ENCODE peak calls at places on chromosome 14, in six cellular contexts. N is left cardiac atrium; Q is stimulated activated CD8-positive, alpha-beta memory T cell treated with anti-CD3 and anti-CD28 coated beads, Interleukin-7, amount 100 ng/mL, for 4 hours; S is choroid plexus epithelial cell; A is NCI-H345; J is NAMALWA. V is an unnamed sample.
A peak's percentile ranks its signal among the peaks of the same experiment; 100 is the strongest.

GRCh38 chr14:101823511-101824120 is 62.1 kb downstream of the PPP2R5C start:
- DNase-seq in N (no peak), A (no peak), J (peak; percentile 76), Q (peak; percentile 67), S (no peak), V (no peak)

GRCh38 chr14:50835280-50835679 is 4.3 kb upstream of the NIN start:
- DNase-seq in A (no peak), N (no peak), S (peak; percentile 52), Q (no peak), J (peak; percentile 25), V (no peak)

GRCh38 chr14:26276757-26277156 is 321.1 kb downstream of the NOVA1 start:
- DNase-seq in S (peak; percentile 30), J (peak; percentile 11), N (no peak), A (peak; percentile 35), Q (no peak), V (peak; percentile 35)

GRCh38 chr14:97943619-97944018 is 1146.4 kb downstream of the VRK1 start:
- DNase-seq in J (no peak), A (no peak), Q (no peak), N (no peak), S (no peak), V (no peak)

GRCh38 chr14:55430024-55430690 is 10.3 kb downstream of the TBPL2 start:
- DNase-seq in A (peak; percentile 23), Q (no peak), N (no peak), J (peak; percentile 64), S (peak; percentile 92), V (peak; percentile 51)

GRCh38 chr14:68947802-68948201 is 31.3 kb downstream of the ACTN1 start:
- DNase-seq in J (no peak), A (peak; percentile 34), Q (no peak), S (peak; percentile 84), N (peak; percentile 87), V (no peak)

GRCh38 chr14:90536092-90536491 is 139.3 kb downstream of the CALM1 start:
- DNase-seq in N (peak; percentile 63), S (no peak), J (no peak), A (no peak), Q (no peak), V (no peak)

GRCh38 chr14:54737132-54737711 is 165.4 kb downstream of the GCH1 start:
- DNase-seq in S (peak; percentile 74), J (no peak), A (no peak), Q (no peak), N (no peak), V (no peak)

GRCh38 chr14:99382781-99383456 is 97.7 kb downstream of the SETD3 start:
- DNase-seq in Q (no peak), N (no peak), S (peak; percentile 78), J (no peak), A (no peak), V (no peak)

GRCh38 chr14:51283402-51283825 is 43.4 kb downstream of the TMX1 start:
- DNase-seq in A (peak; percentile 85), N (no peak), Q (no peak), J (peak; percentile 43), S (peak; percentile 96), V (peak; percentile 70)

GRCh38 chr14:64755661-64756265 is 51.5 kb downstream of the PLEKHG3 start:
- DNase-seq in J (no peak), A (no peak), N (no peak), S (no peak), Q (peak; percentile 41), V (no peak)